ENCODE peak calls at places on chromosomes 6 and 20, in ten cellular contexts. One of them, this sample, is unnamed.

GRCh38 chr6:6003334-6004146 is 3.2 kb downstream of the NRN1 start:
- DNase-seq in pancreas: no peak
- DNase-seq in small intestine: no peak
- DNase-seq in breast epithelium: no peak
- DNase-seq in NCI-H1092: no peak
- DNase-seq in amniotic stem cell: no peak
- DNase-seq in GM12878: no peak
- DNase-seq in CD8-positive, alpha-beta memory T cell: no peak
- DNase-seq in mucosa of gallbladder: no peak
- DNase-seq in left colon: no peak
- DNase-seq in this sample: no peak

GRCh38 chr20:47501483-47502270 is at the start of gene NCOA3:
- DNase-seq in CD8-positive, alpha-beta memory T cell: peak
- DNase-seq in NCI-H1092: peak
- DNase-seq in pancreas: peak
- DNase-seq in breast epithelium: peak
- DNase-seq in amniotic stem cell: peak
- DNase-seq in mucosa of gallbladder: peak
- DNase-seq in GM12878: no peak
- DNase-seq in small intestine: peak
- DNase-seq in left colon: peak
- DNase-seq in this sample: peak

GRCh38 chr6:33914519-33915120 is 110.8 kb upstream of the MLN start:
- DNase-seq in pancreas: no peak
- DNase-seq in small intestine: peak
- DNase-seq in NCI-H1092: no peak
- DNase-seq in breast epithelium: no peak
- DNase-seq in mucosa of gallbladder: peak
- DNase-seq in left colon: no peak
- DNase-seq in GM12878: no peak
- DNase-seq in amniotic stem cell: no peak
- DNase-seq in CD8-positive, alpha-beta memory T cell: peak
- DNase-seq in this sample: peak

GRCh38 chr6:107496892-107497684 is 7.2 kb downstream of the SOBP start:
- DNase-seq in small intestine: no peak
- DNase-seq in GM12878: no peak
- DNase-seq in pancreas: no peak
- DNase-seq in amniotic stem cell: no peak
- DNase-seq in mucosa of gallbladder: no peak
- DNase-seq in left colon: no peak
- DNase-seq in CD8-positive, alpha-beta memory T cell: no peak
- DNase-seq in NCI-H1092: no peak
- DNase-seq in breast epithelium: no peak
- DNase-seq in this sample: no peak

GRCh38 chr20:11970243-11970836 is 52.6 kb downstream of the BTBD3 start:
- DNase-seq in left colon: no peak
- DNase-seq in CD8-positive, alpha-beta memory T cell: no peak
- DNase-seq in NCI-H1092: no peak
- DNase-seq in amniotic stem cell: no peak
- DNase-seq in breast epithelium: no peak
- DNase-seq in GM12878: no peak
- DNase-seq in small intestine: no peak
- DNase-seq in pancreas: no peak
- DNase-seq in mucosa of gallbladder: no peak
- DNase-seq in this sample: no peak

GRCh38 chr6:36283608-36284007 is 13.7 kb downstream of the PNPLA1 start:
- DNase-seq in pancreas: no peak
- DNase-seq in breast epithelium: no peak
- DNase-seq in left colon: no peak
- DNase-seq in amniotic stem cell: no peak
- DNase-seq in GM12878: no peak
- DNase-seq in CD8-positive, alpha-beta memory T cell: no peak
- DNase-seq in small intestine: no peak
- DNase-seq in mucosa of gallbladder: no peak
- DNase-seq in NCI-H1092: no peak
- DNase-seq in this sample: no peak

GRCh38 chr6:83193747-83194582 is 808 bp downstream of the RWDD2A start:
- DNase-seq in CD8-positive, alpha-beta memory T cell: peak
- DNase-seq in mucosa of gallbladder: peak
- DNase-seq in left colon: peak
- DNase-seq in NCI-H1092: peak
- DNase-seq in pancreas: peak
- DNase-seq in amniotic stem cell: no peak
- DNase-seq in GM12878: no peak
- DNase-seq in breast epithelium: peak
- DNase-seq in small intestine: peak
- DNase-seq in this sample: no peak

GRCh38 chr6:35476004-35476403 is 7.8 kb downstream of the RPL10A start:
- DNase-seq in small intestine: no peak
- DNase-seq in breast epithelium: no peak
- DNase-seq in mucosa of gallbladder: no peak
- DNase-seq in CD8-positive, alpha-beta memory T cell: no peak
- DNase-seq in amniotic stem cell: no peak
- DNase-seq in NCI-H1092: no peak
- DNase-seq in left colon: no peak
- DNase-seq in pancreas: no peak
- DNase-seq in GM12878: no peak
- DNase-seq in this sample: no peak

GRCh38 chr6:15715851-15716250 is 53.0 kb upstream of the DTNBP1 start:
- DNase-seq in NCI-H1092: no peak
- DNase-seq in small intestine: no peak
- DNase-seq in left colon: no peak
- DNase-seq in pancreas: no peak
- DNase-seq in GM12878: no peak
- DNase-seq in CD8-positive, alpha-beta memory T cell: no peak
- DNase-seq in breast epithelium: no peak
- DNase-seq in mucosa of gallbladder: no peak
- DNase-seq in amniotic stem cell: no peak
- DNase-seq in this sample: no peak

GRCh38 chr6:142485256-142485655 is 183.4 kb downstream of the ADGRG6 start:
- DNase-seq in amniotic stem cell: no peak
- DNase-seq in GM12878: no peak
- DNase-seq in small intestine: no peak
- DNase-seq in NCI-H1092: no peak
- DNase-seq in breast epithelium: no peak
- DNase-seq in left colon: no peak
- DNase-seq in pancreas: no peak
- DNase-seq in mucosa of gallbladder: no peak
- DNase-seq in CD8-positive, alpha-beta memory T cell: no peak
- DNase-seq in this sample: no peak

GRCh38 chr6:37514840-37515239 is 15.1 kb upstream of the CCDC167 start:
- DNase-seq in small intestine: no peak
- DNase-seq in pancreas: no peak
- DNase-seq in breast epithelium: no peak
- DNase-seq in mucosa of gallbladder: no peak
- DNase-seq in NCI-H1092: no peak
- DNase-seq in CD8-positive, alpha-beta memory T cell: no peak
- DNase-seq in left colon: no peak
- DNase-seq in GM12878: no peak
- DNase-seq in amniotic stem cell: no peak
- DNase-seq in this sample: no peak

GRCh38 chr20:18056174-18057105 is 1.3 kb downstream of the OVOL2 start:
- DNase-seq in left colon: peak
- DNase-seq in breast epithelium: no peak
- DNase-seq in GM12878: no peak
- DNase-seq in mucosa of gallbladder: peak
- DNase-seq in small intestine: peak
- DNase-seq in NCI-H1092: peak
- DNase-seq in CD8-positive, alpha-beta memory T cell: no peak
- DNase-seq in pancreas: peak
- DNase-seq in amniotic stem cell: no peak
- DNase-seq in this sample: no peak

GRCh38 chr6:163745566-163746400 is 331.3 kb downstream of the QKI start:
- DNase-seq in left colon: no peak
- DNase-seq in NCI-H1092: no peak
- DNase-seq in small intestine: no peak
- DNase-seq in CD8-positive, alpha-beta memory T cell: no peak
- DNase-seq in amniotic stem cell: peak
- DNase-seq in breast epithelium: no peak
- DNase-seq in GM12878: no peak
- DNase-seq in pancreas: no peak
- DNase-seq in mucosa of gallbladder: no peak
- DNase-seq in this sample: no peak

GRCh38 chr6:1135726-1136414 is 176.0 kb upstream of the FOXQ1 start:
- DNase-seq in amniotic stem cell: no peak
- DNase-seq in pancreas: no peak
- DNase-seq in breast epithelium: no peak
- DNase-seq in NCI-H1092: no peak
- DNase-seq in left colon: no peak
- DNase-seq in small intestine: no peak
- DNase-seq in GM12878: no peak
- DNase-seq in CD8-positive, alpha-beta memory T cell: no peak
- DNase-seq in mucosa of gallbladder: no peak
- DNase-seq in this sample: no peak

GRCh38 chr6:101114703-101115102 is 233.6 kb upstream of the ASCC3 start:
- DNase-seq in CD8-positive, alpha-beta memory T cell: no peak
- DNase-seq in left colon: no peak
- DNase-seq in breast epithelium: no peak
- DNase-seq in pancreas: no peak
- DNase-seq in amniotic stem cell: peak
- DNase-seq in NCI-H1092: peak
- DNase-seq in mucosa of gallbladder: no peak
- DNase-seq in GM12878: no peak
- DNase-seq in small intestine: peak
- DNase-seq in this sample: no peak

GRCh38 chr6:37971711-37972410 is 152.3 kb downstream of the ZFAND3 start:
- DNase-seq in NCI-H1092: no peak
- DNase-seq in amniotic stem cell: no peak
- DNase-seq in mucosa of gallbladder: no peak
- DNase-seq in small intestine: no peak
- DNase-seq in left colon: no peak
- DNase-seq in breast epithelium: no peak
- DNase-seq in pancreas: no peak
- DNase-seq in CD8-positive, alpha-beta memory T cell: no peak
- DNase-seq in GM12878: no peak
- DNase-seq in this sample: no peak

GRCh38 chr6:117483004-117483644 is 650 bp downstream of the DCBLD1 start:
- DNase-seq in amniotic stem cell: peak
- DNase-seq in left colon: peak
- DNase-seq in NCI-H1092: no peak
- DNase-seq in CD8-positive, alpha-beta memory T cell: no peak
- DNase-seq in pancreas: peak
- DNase-seq in breast epithelium: peak
- DNase-seq in small intestine: peak
- DNase-seq in mucosa of gallbladder: peak
- DNase-seq in GM12878: no peak
- DNase-seq in this sample: no peak

GRCh38 chr6:20448828-20449227 is 47.1 kb downstream of the E2F3 start:
- DNase-seq in amniotic stem cell: no peak
- DNase-seq in breast epithelium: no peak
- DNase-seq in GM12878: no peak
- DNase-seq in small intestine: peak
- DNase-seq in left colon: peak
- DNase-seq in CD8-positive, alpha-beta memory T cell: no peak
- DNase-seq in mucosa of gallbladder: no peak
- DNase-seq in NCI-H1092: no peak
- DNase-seq in pancreas: no peak
- DNase-seq in this sample: no peak

GRCh38 chr20:5886788-5887187 is 63.5 kb downstream of the TRMT6 start:
- DNase-seq in amniotic stem cell: no peak
- DNase-seq in CD8-positive, alpha-beta memory T cell: no peak
- DNase-seq in mucosa of gallbladder: no peak
- DNase-seq in breast epithelium: no peak
- DNase-seq in GM12878: no peak
- DNase-seq in pancreas: no peak
- DNase-seq in left colon: no peak
- DNase-seq in small intestine: no peak
- DNase-seq in NCI-H1092: no peak
- DNase-seq in this sample: no peak

GRCh38 chr6:3656076-3656475 is 95.4 kb downstream of the PXDC1 start:
- DNase-seq in pancreas: no peak
- DNase-seq in breast epithelium: no peak
- DNase-seq in NCI-H1092: no peak
- DNase-seq in GM12878: no peak
- DNase-seq in amniotic stem cell: no peak
- DNase-seq in CD8-positive, alpha-beta memory T cell: no peak
- DNase-seq in left colon: no peak
- DNase-seq in small intestine: no peak
- DNase-seq in mucosa of gallbladder: no peak
- DNase-seq in this sample: no peak

GRCh38 chr6:28371706-28372451 is 22.1 kb downstream of the ZKSCAN3 start:
- DNase-seq in small intestine: no peak
- DNase-seq in breast epithelium: no peak
- DNase-seq in CD8-positive, alpha-beta memory T cell: no peak
- DNase-seq in mucosa of gallbladder: no peak
- DNase-seq in GM12878: peak
- DNase-seq in amniotic stem cell: no peak
- DNase-seq in left colon: no peak
- DNase-seq in pancreas: no peak
- DNase-seq in NCI-H1092: no peak
- DNase-seq in this sample: no peak

GRCh38 chr20:33740189-33740588 is 8.4 kb downstream of the ZNF341 start:
- DNase-seq in left colon: no peak
- DNase-seq in amniotic stem cell: no peak
- DNase-seq in NCI-H1092: no peak
- DNase-seq in breast epithelium: no peak
- DNase-seq in CD8-positive, alpha-beta memory T cell: no peak
- DNase-seq in mucosa of gallbladder: no peak
- DNase-seq in GM12878: no peak
- DNase-seq in pancreas: no peak
- DNase-seq in small intestine: no peak
- DNase-seq in this sample: no peak

GRCh38 chr20:44413575-44414345 is 58.3 kb downstream of the HNF4A start:
- DNase-seq in NCI-H1092: no peak
- DNase-seq in amniotic stem cell: no peak
- DNase-seq in pancreas: no peak
- DNase-seq in GM12878: no peak
- DNase-seq in mucosa of gallbladder: no peak
- DNase-seq in CD8-positive, alpha-beta memory T cell: no peak
- DNase-seq in left colon: no peak
- DNase-seq in small intestine: no peak
- DNase-seq in breast epithelium: no peak
- DNase-seq in this sample: no peak

GRCh38 chr20:16771204-16771603 is 23.0 kb downstream of the OTOR start:
- DNase-seq in amniotic stem cell: no peak
- DNase-seq in CD8-positive, alpha-beta memory T cell: no peak
- DNase-seq in breast epithelium: no peak
- DNase-seq in mucosa of gallbladder: no peak
- DNase-seq in GM12878: no peak
- DNase-seq in pancreas: no peak
- DNase-seq in small intestine: no peak
- DNase-seq in NCI-H1092: no peak
- DNase-seq in left colon: no peak
- DNase-seq in this sample: no peak

GRCh38 chr6:3343089-3343901 is 84.5 kb downstream of the PSMG4 start:
- DNase-seq in breast epithelium: no peak
- DNase-seq in NCI-H1092: no peak
- DNase-seq in mucosa of gallbladder: no peak
- DNase-seq in CD8-positive, alpha-beta memory T cell: no peak
- DNase-seq in GM12878: no peak
- DNase-seq in amniotic stem cell: no peak
- DNase-seq in pancreas: no peak
- DNase-seq in left colon: no peak
- DNase-seq in small intestine: no peak
- DNase-seq in this sample: no peak

GRCh38 chr6:161107779-161108380 is 116.3 kb downstream of the MAP3K4 start:
- DNase-seq in CD8-positive, alpha-beta memory T cell: no peak
- DNase-seq in left colon: no peak
- DNase-seq in pancreas: peak
- DNase-seq in amniotic stem cell: no peak
- DNase-seq in GM12878: no peak
- DNase-seq in small intestine: no peak
- DNase-seq in NCI-H1092: no peak
- DNase-seq in breast epithelium: no peak
- DNase-seq in mucosa of gallbladder: no peak
- DNase-seq in this sample: no peak

GRCh38 chr20:57389695-57390603 is 1.2 kb upstream of the RBM38 start:
- DNase-seq in CD8-positive, alpha-beta memory T cell: peak
- DNase-seq in small intestine: no peak
- DNase-seq in GM12878: no peak
- DNase-seq in pancreas: no peak
- DNase-seq in amniotic stem cell: no peak
- DNase-seq in NCI-H1092: no peak
- DNase-seq in mucosa of gallbladder: no peak
- DNase-seq in left colon: peak
- DNase-seq in breast epithelium: no peak
- DNase-seq in this sample: peak

GRCh38 chr6:138231399-138231886 is 13.2 kb upstream of the PBOV1 start:
- DNase-seq in left colon: no peak
- DNase-seq in small intestine: peak
- DNase-seq in pancreas: no peak
- DNase-seq in amniotic stem cell: no peak
- DNase-seq in GM12878: no peak
- DNase-seq in breast epithelium: no peak
- DNase-seq in mucosa of gallbladder: no peak
- DNase-seq in NCI-H1092: peak
- DNase-seq in CD8-positive, alpha-beta memory T cell: no peak
- DNase-seq in this sample: no peak